ENCODE peak calls at places on chromosomes 2 and 18, in nine cellular contexts. H, V, I, J, C, O, S, B and P are unnamed samples.

GRCh38 chr2:10194021-10194820 is 71.7 kb downstream of the RRM2 start:
- DNase-seq in S (no peak), V (no peak), B (no peak), O (no peak), J (no peak), C (no peak), I (peak), H (no peak), P (no peak)

GRCh38 chr2:132439703-132440398 is 23.2 kb downstream of the GPR39 start:
- DNase-seq in O (no peak), I (peak), V (no peak), B (no peak), S (no peak), H (no peak), J (no peak), C (no peak), P (no peak)

GRCh38 chr2:54808642-54809041 is 85.2 kb downstream of the EML6 start:
- DNase-seq in H (no peak), J (no peak), B (no peak), C (no peak), O (no peak), V (no peak), S (no peak), I (no peak), P (no peak)

GRCh38 chr2:43169091-43169936 is 57.1 kb downstream of the ZFP36L2 start:
- DNase-seq in J (no peak), V (no peak), S (peak), B (peak), I (no peak), C (no peak), H (peak), O (no peak), P (no peak)

GRCh38 chr2:9748586-9748985 is 94.7 kb upstream of the TAF1B start:
- DNase-seq in C (no peak), B (peak), O (no peak), J (no peak), H (no peak), I (peak), S (no peak), V (no peak), P (no peak)

GRCh38 chr2:220000080-220000479 is 372.6 kb downstream of the SLC4A3 start:
- DNase-seq in O (no peak), B (no peak), I (peak), C (no peak), S (no peak), H (no peak), V (no peak), J (no peak), P (no peak)

GRCh38 chr18:75551071-75551470 is 123.6 kb upstream of the SMIM21 start:
- DNase-seq in B (no peak), I (no peak), O (no peak), J (no peak), H (no peak), V (no peak), S (no peak), C (no peak), P (no peak)

GRCh38 chr2:148888003-148888501 is 13.0 kb downstream of the KIF5C start:
- DNase-seq in B (no peak), J (no peak), C (no peak), H (no peak), O (no peak), V (no peak), S (no peak), I (no peak), P (no peak)

GRCh38 chr2:221896505-221897151 is 324.5 kb upstream of the EPHA4 start:
- DNase-seq in B (no peak), I (peak), C (no peak), S (no peak), V (no peak), H (no peak), O (peak), J (peak), P (no peak)

GRCh38 chr2:130375291-130376266 is 19.7 kb downstream of the PTPN18 start:
- DNase-seq in S (no peak), I (peak), J (no peak), H (no peak), V (no peak), B (no peak), O (no peak), C (no peak), P (no peak)

GRCh38 chr2:81389203-81389602 is 1084.7 kb upstream of the LRRTM1 start:
- DNase-seq in V (no peak), J (no peak), C (no peak), I (peak), H (no peak), S (no peak), O (no peak), B (no peak), P (no peak)

GRCh38 chr2:71789556-71790219 is 336.3 kb downstream of the DYSF start:
- DNase-seq in S (no peak), C (no peak), H (peak), J (no peak), B (no peak), V (no peak), O (no peak), I (peak), P (no peak)

GRCh38 chr18:46060359-46060841 is 11.7 kb downstream of the PSTPIP2 start:
- DNase-seq in J (no peak), H (no peak), V (no peak), I (no peak), B (no peak), S (no peak), C (no peak), O (no peak), P (no peak)

GRCh38 chr18:6810191-6810590 is 80.7 kb downstream of the ARHGAP28 start:
- DNase-seq in J (no peak), V (no peak), S (no peak), B (no peak), O (peak), C (no peak), H (no peak), I (peak), P (no peak)

GRCh38 chr2:8259106-8259840 is 422.6 kb upstream of the ID2 start:
- DNase-seq in I (no peak), V (no peak), O (no peak), H (no peak), J (peak), C (no peak), S (no peak), B (no peak), P (no peak)

GRCh38 chr2:55155764-55156221 is 76.3 kb downstream of the CLHC1 start:
- DNase-seq in O (no peak), J (no peak), H (no peak), I (peak), C (no peak), S (no peak), V (no peak), B (no peak), P (no peak)

GRCh38 chr18:50424877-50425690 is 50.2 kb downstream of the SKA1 start:
- DNase-seq in B (no peak), J (peak), V (no peak), H (peak), S (no peak), C (no peak), I (peak), O (no peak), P (no peak)

GRCh38 chr2:288743-289361 is 961 bp upstream of the ALKAL2 start:
- DNase-seq in V (no peak), C (no peak), B (no peak), H (no peak), O (no peak), S (no peak), I (no peak), J (no peak), P (no peak)

GRCh38 chr18:58639751-58640427 is 11.0 kb upstream of the ALPK2 start:
- DNase-seq in V (no peak), H (no peak), J (no peak), C (peak), I (peak), S (no peak), B (no peak), O (peak), P (peak)

GRCh38 chr2:149040451-149040850 is 2.0 kb downstream of the LYPD6B start:
- DNase-seq in H (no peak), B (peak), O (no peak), I (peak), C (peak), J (no peak), S (peak), V (peak), P (no peak)

GRCh38 chr2:186241874-186242273 is 244.2 kb upstream of the ZC3H15 start:
- DNase-seq in I (no peak), S (no peak), H (no peak), O (no peak), V (no peak), B (no peak), C (no peak), J (no peak), P (no peak)

GRCh38 chr2:94993176-94994062 is 32.1 kb upstream of the MAL start:
- DNase-seq in B (no peak), I (no peak), O (no peak), H (peak), S (no peak), C (no peak), J (no peak), V (no peak), P (no peak)

GRCh38 chr2:141923657-141924056 is 207.2 kb downstream of the LRP1B start:
- DNase-seq in S (no peak), V (no peak), I (no peak), B (no peak), J (no peak), C (no peak), O (peak), H (no peak), P (no peak)

GRCh38 chr18:69659142-69659651 is 258.5 kb downstream of the DOK6 start:
- DNase-seq in S (no peak), H (no peak), V (no peak), I (no peak), C (no peak), B (no peak), J (no peak), O (no peak), P (no peak)

GRCh38 chr2:54504866-54505265 is 48.7 kb downstream of the SPTBN1 start:
- DNase-seq in O (no peak), V (no peak), B (no peak), I (no peak), H (no peak), S (no peak), C (no peak), J (no peak), P (no peak)

GRCh38 chr2:196718796-196719564 is 79.5 kb downstream of the CCDC150 start:
- DNase-seq in I (peak), V (no peak), H (no peak), O (peak), B (peak), S (no peak), J (no peak), C (peak), P (no peak)

GRCh38 chr2:170247333-170247732 is 69.4 kb downstream of the MYO3B start:
- DNase-seq in S (no peak), O (no peak), V (no peak), I (no peak), J (no peak), C (no peak), H (no peak), B (no peak), P (no peak)

GRCh38 chr2:31354837-31355236 is 59.7 kb downstream of the XDH start:
- DNase-seq in B (no peak), V (no peak), S (no peak), H (no peak), J (no peak), C (peak), I (peak), O (no peak), P (no peak)

GRCh38 chr18:45166341-45167108 is 448.8 kb upstream of the SLC14A2 start:
- DNase-seq in J (no peak), I (peak), H (no peak), C (no peak), S (no peak), B (no peak), V (no peak), O (no peak), P (no peak)

GRCh38 chr2:152175012-152175367 is 573 bp downstream of the STAM2 start:
- DNase-seq in I (no peak), O (no peak), H (no peak), C (no peak), J (no peak), V (no peak), S (no peak), B (no peak), P (no peak)

GRCh38 chr2:152175368-152176112 is at the start of gene STAM2:
- DNase-seq in H (peak), I (peak), O (peak), S (peak), V (peak), B (peak), J (peak), C (peak), P (peak)

GRCh38 chr2:152171733-152172132 is 3.8 kb downstream of the STAM2 start:
- DNase-seq in S (no peak), V (no peak), J (no peak), C (no peak), H (no peak), O (no peak), I (peak), B (no peak), P (no peak)

GRCh38 chr2:152176113-152176714 is 651 bp upstream of the STAM2 start:
- DNase-seq in V (no peak), H (no peak), J (no peak), S (no peak), O (no peak), B (peak), C (peak), I (peak), P (no peak)

DNA sequence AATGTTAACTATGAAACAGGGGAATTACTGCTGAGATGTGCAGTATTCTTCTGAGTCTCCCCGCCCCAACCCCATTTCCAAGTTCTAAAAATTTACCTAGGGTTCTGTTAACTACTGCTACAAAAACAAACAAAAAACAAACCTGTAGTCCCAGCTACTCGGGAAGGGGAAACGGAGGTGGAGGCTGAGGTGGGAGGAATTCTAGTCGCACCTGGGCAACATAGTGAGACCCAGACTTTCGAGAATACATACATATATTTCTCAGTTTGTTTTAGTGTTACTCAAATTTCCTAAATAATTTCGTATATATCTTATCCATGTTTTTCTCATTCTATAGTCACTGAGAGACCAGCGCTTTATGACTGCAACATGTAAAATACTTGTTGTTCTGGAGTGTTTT is 989 bp downstream of the STAM2 start:
- DNase-seq in H (no peak), O (no peak), J (no peak), I (no peak), B (no peak), C (peak), S (no peak), V (no peak), P (no peak)
- TF ChIP-seq CTCF in H (no peak), O (no peak), J (no peak), I (no peak), B (no peak), C (no peak), S (no peak), V (no peak), P (no peak)

GRCh38 chr2:101960903-101961286 is 30.9 kb upstream of the IL1R2 start:
- DNase-seq in J (no peak), O (no peak), H (no peak), S (no peak), C (no peak), I (no peak), B (no peak), V (no peak), P (no peak)

GRCh38 chr2:101957036-101957435 is 34.7 kb upstream of the IL1R2 start:
- DNase-seq in S (no peak), B (no peak), I (no peak), V (no peak), H (no peak), O (no peak), J (no peak), C (no peak), P (no peak)

GRCh38 chr2:101958071-101958470 is 33.7 kb upstream of the IL1R2 start:
- DNase-seq in S (no peak), O (peak), I (peak), J (no peak), B (no peak), C (no peak), H (no peak), V (no peak), P (no peak)

GRCh38 chr2:101952551-101952950 is 39.2 kb upstream of the IL1R2 start:
- DNase-seq in B (no peak), C (no peak), S (no peak), H (no peak), V (no peak), J (no peak), I (no peak), O (no peak), P (no peak)

GRCh38 chr2:101956465-101957030 is 35.2 kb upstream of the IL1R2 start:
- DNase-seq in C (no peak), J (no peak), H (no peak), S (no peak), I (peak), V (no peak), O (no peak), B (no peak), P (no peak)
- TF ChIP-seq CTCF in C (no peak), J (no peak), H (no peak), S (no peak), I (no peak), V (no peak), O (no peak), B (no peak), P (no peak)

DNA sequence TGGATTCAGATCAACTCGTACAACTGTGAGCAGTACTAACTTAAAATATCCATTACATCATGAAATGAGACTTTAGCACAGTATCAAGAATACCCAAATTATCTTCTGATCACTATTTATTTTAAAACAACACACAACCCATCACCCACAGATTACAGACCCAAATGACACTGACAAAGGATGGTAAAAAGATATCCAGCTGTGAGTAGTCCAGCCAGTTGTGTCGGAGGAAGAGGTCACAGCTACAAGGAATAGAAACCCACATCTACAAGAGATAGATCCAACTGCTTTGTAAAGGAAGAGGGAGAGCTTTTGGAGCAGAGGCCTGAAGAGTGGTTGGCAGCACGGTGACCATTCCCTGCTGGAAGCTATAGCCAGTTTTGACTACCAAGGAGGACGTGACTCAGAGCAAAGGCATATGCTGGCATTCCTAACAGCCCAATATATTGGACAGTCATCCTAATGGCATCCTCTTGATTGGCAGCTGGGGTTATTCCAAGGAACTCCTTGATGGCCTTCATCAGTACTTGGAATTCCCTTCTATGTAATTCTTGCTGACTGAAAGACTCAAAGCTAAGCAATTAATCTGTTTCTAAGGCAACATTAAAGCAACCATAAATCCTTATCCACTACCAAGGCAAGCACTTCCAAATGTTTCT is 17.1 kb downstream of the SLC8A1 start:
- DNase-seq in B (no peak), S (no peak), O (peak), J (no peak), I (peak), V (no peak), H (no peak), C (no peak), P (no peak)
- TF ChIP-seq CTCF in B (no peak), S (no peak), O (no peak), J (no peak), I (no peak), V (no peak), H (no peak), C (no peak), P (no peak)

GRCh38 chr2:29808321-29808720 is 113.1 kb downstream of the ALK start:
- DNase-seq in S (no peak), O (no peak), J (no peak), B (no peak), H (no peak), C (no peak), I (no peak), V (no peak), P (no peak)

GRCh38 chr2:29806461-29806860 is 114.9 kb downstream of the ALK start:
- DNase-seq in I (no peak), O (no peak), V (no peak), S (no peak), B (no peak), H (no peak), J (no peak), C (no peak), P (no peak)

GRCh38 chr2:29810956-29811355 is 110.4 kb downstream of the ALK start:
- DNase-seq in I (peak), O (no peak), J (no peak), V (no peak), B (no peak), S (no peak), H (no peak), C (no peak), P (no peak)

GRCh38 chr2:29811378-29811777 is 110.0 kb downstream of the ALK start:
- DNase-seq in C (no peak), S (no peak), B (no peak), O (peak), H (no peak), V (no peak), I (peak), J (no peak), P (no peak)
- TF ChIP-seq CTCF in C (no peak), S (no peak), B (no peak), O (no peak), H (no peak), V (no peak), I (no peak), J (no peak), P (no peak)

GRCh38 chr2:27102329-27102728 is 15.8 kb downstream of the KHK start:
- DNase-seq in H (no peak), O (no peak), V (no peak), I (no peak), C (no peak), J (no peak), S (no peak), B (no peak), P (no peak)
- TF ChIP-seq CTCF in H (no peak), O (no peak), V (no peak), I (no peak), C (no peak), J (no peak), S (no peak), B (no peak), P (no peak)

GRCh38 chr18:48023334-48024008 is 93.0 kb upstream of the SMAD2 start:
- DNase-seq in O (no peak), I (peak), V (peak), S (no peak), J (no peak), B (no peak), C (peak), H (peak), P (peak)
- TF ChIP-seq CTCF in O (peak), I (peak), V (peak), S (peak), J (peak), B (peak), C (peak), H (no peak), P (peak)

DNA sequence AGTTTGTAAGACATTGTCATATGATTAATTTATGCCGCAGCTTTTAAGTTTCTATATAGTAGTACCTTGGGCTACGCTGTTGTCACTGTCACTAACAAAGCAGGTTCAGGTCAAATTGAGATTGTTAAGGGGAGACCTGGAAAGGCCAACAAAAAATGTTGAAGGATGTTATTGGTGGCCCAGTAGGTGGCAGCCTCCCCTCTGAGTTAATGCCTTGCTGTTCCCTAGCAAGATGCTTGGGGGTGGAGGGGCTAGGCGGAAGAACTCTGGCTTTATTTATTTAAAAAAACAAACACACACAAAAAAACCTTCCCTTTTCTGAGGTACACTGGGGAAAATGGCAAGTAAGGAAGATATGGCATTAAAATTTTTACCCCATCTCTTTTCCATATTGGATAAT is 128.3 kb upstream of the ATP5MC3 start:
- DNase-seq in I (peak), B (peak), H (no peak), C (peak), J (no peak), V (peak), O (no peak), S (no peak), P (no peak)
- TF ChIP-seq CTCF in I (peak), B (peak), H (no peak), C (peak), J (peak), V (peak), O (peak), S (peak), P (peak)